ENCODE peak calls at places on chromosome 18, in nine cellular contexts. R is adrenal gland, W is cardiac muscle cell, Y is foreskin keratinocyte, H is sigmoid colon, N is esophagus squamous epithelium, T is H9, K is fibroblast of the aortic adventitia, C is cardiac fibroblast. G is an unnamed sample.

GRCh38 chr18:24369420-24369819 is 28.2 kb downstream of the OSBPL1A start:
- DNase-seq in N (no peak), R (no peak), H (no peak), Y (no peak), C (no peak), T (no peak), W (no peak), K (no peak), G (no peak)

GRCh38 chr18:29164993-29165599 is 988.2 kb upstream of the CDH2 start:
- DNase-seq in C (peak), T (no peak), K (peak), N (no peak), R (no peak), W (peak), Y (peak), H (no peak), G (no peak)

GRCh38 chr18:76006151-76006550 is 488.9 kb downstream of the ZNF516 start:
- DNase-seq in H (no peak), K (no peak), R (no peak), T (no peak), C (no peak), N (no peak), Y (no peak), W (no peak), G (no peak)

GRCh38 chr18:61731693-61732376 is 161.0 kb downstream of the RNF152 start:
- DNase-seq in H (no peak), W (peak), R (no peak), K (peak), N (no peak), Y (no peak), C (peak), T (no peak), G (no peak)

GRCh38 chr18:48486762-48487161 is 52.1 kb upstream of the CTIF start:
- DNase-seq in K (peak), N (no peak), W (peak), Y (no peak), R (no peak), C (peak), T (no peak), H (no peak), G (no peak)

GRCh38 chr18:70245941-70246537 is 40.6 kb upstream of the RTTN start:
- DNase-seq in Y (no peak), C (no peak), N (no peak), W (peak), K (peak), R (no peak), H (no peak), T (no peak), G (no peak)

GRCh38 chr18:26540041-26540628 is 8.2 kb downstream of the KCTD1 start:
- DNase-seq in K (peak), H (no peak), T (no peak), N (no peak), Y (peak), W (peak), R (no peak), C (peak), G (no peak)

GRCh38 chr18:7520200-7520780 is 46.8 kb upstream of the PTPRM start:
- DNase-seq in R (no peak), K (no peak), T (no peak), H (no peak), N (no peak), C (no peak), Y (no peak), W (no peak), G (no peak)

GRCh38 chr18:12422936-12423335 is 15.2 kb downstream of the PRELID3A start:
- DNase-seq in T (peak), Y (no peak), N (no peak), W (no peak), K (no peak), H (no peak), C (no peak), R (no peak), G (no peak)

GRCh38 chr18:23772327-23772920 is 83.2 kb downstream of the LAMA3 start:
- DNase-seq in W (no peak), H (no peak), K (no peak), C (no peak), Y (no peak), N (no peak), T (no peak), R (no peak), G (no peak)

GRCh38 chr18:41593276-41593675 is 361.8 kb upstream of the PIK3C3 start:
- DNase-seq in H (no peak), Y (no peak), R (no peak), T (no peak), W (no peak), N (no peak), K (no peak), C (no peak), G (no peak)

GRCh38 chr18:26335139-26335933 is 109.1 kb downstream of the TAF4B start:
- DNase-seq in C (no peak), T (no peak), R (peak), N (no peak), Y (no peak), H (no peak), K (no peak), W (no peak), G (no peak)

GRCh38 chr18:42114310-42114943 is 159.4 kb downstream of the PIK3C3 start:
- DNase-seq in W (peak), C (peak), Y (peak), N (no peak), T (peak), R (peak), H (peak), K (peak), G (no peak)

GRCh38 chr18:23588836-23589560 is 2.7 kb upstream of the NPC1 start:
- DNase-seq in Y (peak), N (no peak), T (peak), C (peak), W (peak), H (no peak), K (peak), R (no peak), G (no peak)

GRCh38 chr18:3015851-3016250 is 2.9 kb upstream of the LPIN2 start:
- DNase-seq in W (no peak), N (no peak), C (no peak), H (no peak), K (no peak), R (no peak), Y (no peak), T (no peak), G (no peak)

GRCh38 chr18:26655614-26656400 is 107.5 kb upstream of the KCTD1 start:
- DNase-seq in N (no peak), K (peak), W (peak), R (peak), C (peak), H (peak), Y (peak), T (peak), G (no peak)

GRCh38 chr18:10705786-10706185 is 180.0 kb downstream of the NAPG start:
- DNase-seq in W (no peak), Y (no peak), C (no peak), R (no peak), T (no peak), K (no peak), H (no peak), N (no peak), G (no peak)

GRCh38 chr18:21242141-21243040 is at the start of gene GREB1L:
- DNase-seq in W (peak), Y (peak), R (peak), T (peak), C (peak), H (no peak), K (peak), N (no peak), G (no peak)

GRCh38 chr18:67980241-67980640 is 463.7 kb upstream of the DSEL start:
- DNase-seq in H (no peak), R (no peak), C (peak), W (no peak), K (no peak), N (no peak), T (no peak), Y (no peak), G (no peak)

GRCh38 chr18:11259421-11259820 is 110.1 kb upstream of the PIEZO2 start:
- DNase-seq in H (peak), C (no peak), W (peak), K (no peak), Y (no peak), T (no peak), N (peak), R (peak), G (no peak)

GRCh38 chr18:10421859-10422258 is 32.6 kb upstream of the APCDD1 start:
- DNase-seq in C (peak), T (no peak), H (no peak), R (no peak), N (no peak), Y (peak), W (peak), K (peak), G (no peak)

GRCh38 chr18:63963610-63964256 is 6.1 kb upstream of the SERPINB8 start:
- DNase-seq in W (peak), N (no peak), T (peak), Y (peak), K (peak), R (peak), H (no peak), C (peak), G (peak)

GRCh38 chr18:21100141-21100540 is 11.5 kb downstream of the ROCK1 start:
- DNase-seq in T (no peak), K (peak), R (no peak), C (no peak), W (peak), Y (no peak), N (no peak), H (no peak), G (no peak)

GRCh38 chr18:57523171-57523956 is 63.1 kb downstream of the FECH start:
- DNase-seq in H (no peak), N (no peak), T (no peak), K (no peak), C (no peak), W (no peak), R (no peak), Y (no peak), G (peak)

GRCh38 chr18:13302611-13303267 is 84.2 kb downstream of the LDLRAD4 start:
- DNase-seq in H (no peak), R (no peak), Y (no peak), W (no peak), T (no peak), C (no peak), K (no peak), N (no peak), G (no peak)

GRCh38 chr18:74252032-74252380 is 39.8 kb downstream of the CYB5A start:
- DNase-seq in K (no peak), Y (no peak), T (no peak), W (peak), H (no peak), R (no peak), N (no peak), C (peak), G (peak)

GRCh38 chr18:75802681-75803080 is 375.2 kb upstream of the SMIM21 start:
- DNase-seq in K (no peak), H (no peak), W (no peak), N (no peak), R (no peak), T (no peak), C (no peak), Y (no peak), G (no peak)

GRCh38 chr18:8121942-8122480 is 487.2 kb upstream of the RAB12 start:
- DNase-seq in N (no peak), H (no peak), K (peak), T (no peak), W (peak), R (no peak), Y (peak), C (peak), G (no peak)

GRCh38 chr18:64100136-64100922 is 48.6 kb downstream of the LINC00305 start:
- DNase-seq in N (no peak), C (no peak), R (no peak), W (no peak), K (no peak), Y (no peak), T (no peak), H (no peak), G (no peak)

GRCh38 chr18:26473721-26474120 is 74.6 kb downstream of the KCTD1 start:
- DNase-seq in C (no peak), H (no peak), R (no peak), W (peak), N (no peak), T (no peak), K (peak), Y (no peak), G (no peak)

GRCh38 chr18:50075772-50076171 is 119.2 kb downstream of the MYO5B start:
- DNase-seq in C (no peak), T (no peak), R (no peak), W (no peak), N (no peak), Y (no peak), H (no peak), K (no peak), G (no peak)

GRCh38 chr18:28267878-28268625 is 91.1 kb upstream of the CDH2 start:
- DNase-seq in C (peak), Y (peak), K (peak), R (no peak), T (no peak), W (peak), N (no peak), H (no peak), G (no peak)

GRCh38 chr18:48356151-48356745 is 52.9 kb downstream of the ZBTB7C start:
- DNase-seq in K (no peak), R (peak), W (no peak), Y (no peak), H (peak), N (no peak), T (peak), C (no peak), G (no peak)

GRCh38 chr18:63099848-63100625 is 219.5 kb downstream of the BCL2 start:
- DNase-seq in K (no peak), N (no peak), Y (no peak), H (no peak), T (no peak), R (no peak), C (no peak), W (no peak), G (no peak)

GRCh38 chr18:46877329-46877987 is 39.8 kb downstream of the PIAS2 start:
- DNase-seq in T (peak), R (no peak), C (no peak), W (no peak), N (no peak), K (no peak), H (no peak), Y (no peak), G (no peak)

DNA sequence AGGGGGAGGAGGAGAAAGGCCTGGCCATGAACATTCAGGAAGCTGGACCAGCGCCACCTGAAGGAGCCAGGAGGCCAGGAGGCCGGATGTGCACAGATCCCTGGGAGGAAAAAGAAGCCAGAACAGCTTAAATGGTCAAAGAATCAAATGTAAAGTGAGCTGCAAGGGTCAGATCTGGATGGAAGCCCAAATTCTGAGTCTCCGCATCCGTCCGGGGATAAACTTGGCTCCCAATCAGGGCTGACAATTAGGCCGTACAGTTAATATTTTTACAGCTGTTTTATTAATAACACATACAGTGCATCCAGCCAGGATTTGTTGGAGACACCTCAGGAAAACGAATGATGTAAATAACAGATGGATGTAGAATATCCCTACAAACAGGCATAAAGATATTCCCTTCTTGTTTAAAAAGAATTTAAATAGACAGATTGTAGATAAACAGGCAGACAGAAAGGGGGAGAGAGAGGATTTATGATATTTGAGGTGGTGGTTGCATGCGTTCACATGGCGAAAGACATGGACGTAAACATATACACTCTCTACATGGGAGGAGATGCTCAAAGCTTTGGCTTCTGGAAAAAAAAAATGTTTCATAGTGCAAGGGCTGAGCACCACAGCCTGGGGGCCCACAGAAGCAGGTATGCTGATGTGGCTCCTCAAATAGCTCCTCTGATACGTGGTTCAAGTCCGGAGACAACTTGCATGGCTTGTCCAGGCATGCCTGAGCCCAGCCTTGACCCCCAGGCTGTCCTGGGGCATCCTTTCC is 495.3 kb upstream of the TCF4 start:
- DNase-seq in N (no peak), W (peak), T (no peak), C (peak), Y (peak), K (peak), R (peak), H (no peak), G (no peak)
- TF ChIP-seq CTCF in N (no peak), W (peak), T (peak), C (peak), Y (no peak), K (peak), R (no peak), H (no peak), G (no peak)

GRCh38 chr18:34921271-34921670 is 119.9 kb upstream of the MAPRE2 start:
- DNase-seq in K (no peak), T (no peak), H (no peak), R (no peak), N (no peak), W (no peak), C (no peak), Y (no peak), G (no peak)
- TF ChIP-seq CTCF in K (no peak), T (no peak), H (no peak), R (no peak), N (no peak), W (no peak), C (no peak), Y (no peak), G (no peak)

GRCh38 chr18:35086704-35087103 is 45.5 kb downstream of the MAPRE2 start:
- DNase-seq in Y (no peak), K (no peak), T (no peak), C (no peak), W (no peak), R (no peak), H (no peak), N (no peak), G (no peak)

GRCh38 chr18:35087726-35088125 is 46.5 kb downstream of the MAPRE2 start:
- DNase-seq in R (no peak), H (no peak), T (no peak), N (no peak), Y (no peak), W (no peak), K (no peak), C (no peak), G (no peak)

GRCh38 chr18:35084494-35085449 is 43.6 kb downstream of the MAPRE2 start:
- DNase-seq in C (peak), W (no peak), Y (no peak), N (no peak), H (no peak), T (no peak), R (no peak), K (no peak), G (no peak)

GRCh38 chr18:35083174-35083712 is 42.0 kb downstream of the MAPRE2 start:
- DNase-seq in Y (no peak), R (no peak), H (no peak), K (no peak), T (no peak), C (no peak), N (no peak), W (no peak), G (no peak)

DNA sequence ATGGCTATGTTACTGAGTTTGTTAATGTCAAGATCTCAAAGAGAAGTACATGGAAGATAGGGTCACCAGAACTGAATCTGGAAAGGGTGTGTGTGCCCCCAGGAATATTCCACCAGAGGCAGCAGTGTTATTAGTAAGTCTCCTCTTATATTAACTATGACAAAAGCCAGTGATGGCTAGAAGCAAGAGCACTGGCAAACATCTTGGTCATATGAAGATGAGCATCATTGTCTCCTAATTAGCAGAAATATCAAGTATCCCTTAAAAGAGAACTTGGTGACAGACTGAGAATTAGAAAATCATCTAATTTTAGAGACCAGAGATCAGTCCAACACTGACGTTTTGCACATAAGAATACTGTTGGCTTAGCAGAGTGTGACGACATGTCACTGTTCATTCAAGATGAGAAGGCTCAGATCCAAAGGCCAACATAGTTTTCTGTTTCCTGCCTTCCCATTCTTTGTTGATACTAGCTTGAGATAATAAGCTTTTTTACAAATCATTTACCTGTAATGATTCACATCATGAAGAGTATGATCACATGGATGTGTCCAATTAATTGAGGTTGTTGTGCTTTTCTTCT is 44.3 kb downstream of the MAPRE2 start:
- DNase-seq in K (no peak), W (no peak), Y (no peak), H (no peak), N (no peak), T (no peak), C (no peak), R (no peak), G (no peak)
- TF ChIP-seq CTCF in K (no peak), W (no peak), Y (no peak), H (no peak), N (no peak), T (no peak), C (no peak), R (no peak), G (no peak)

GRCh38 chr18:32483002-32483401 is 12.3 kb upstream of the GAREM1 start:
- DNase-seq in H (no peak), T (no peak), W (no peak), K (no peak), Y (no peak), C (no peak), N (no peak), R (no peak), G (no peak)
- TF ChIP-seq CTCF in H (no peak), T (no peak), W (no peak), K (no peak), Y (no peak), C (no peak), N (no peak), R (no peak), G (no peak)

DNA sequence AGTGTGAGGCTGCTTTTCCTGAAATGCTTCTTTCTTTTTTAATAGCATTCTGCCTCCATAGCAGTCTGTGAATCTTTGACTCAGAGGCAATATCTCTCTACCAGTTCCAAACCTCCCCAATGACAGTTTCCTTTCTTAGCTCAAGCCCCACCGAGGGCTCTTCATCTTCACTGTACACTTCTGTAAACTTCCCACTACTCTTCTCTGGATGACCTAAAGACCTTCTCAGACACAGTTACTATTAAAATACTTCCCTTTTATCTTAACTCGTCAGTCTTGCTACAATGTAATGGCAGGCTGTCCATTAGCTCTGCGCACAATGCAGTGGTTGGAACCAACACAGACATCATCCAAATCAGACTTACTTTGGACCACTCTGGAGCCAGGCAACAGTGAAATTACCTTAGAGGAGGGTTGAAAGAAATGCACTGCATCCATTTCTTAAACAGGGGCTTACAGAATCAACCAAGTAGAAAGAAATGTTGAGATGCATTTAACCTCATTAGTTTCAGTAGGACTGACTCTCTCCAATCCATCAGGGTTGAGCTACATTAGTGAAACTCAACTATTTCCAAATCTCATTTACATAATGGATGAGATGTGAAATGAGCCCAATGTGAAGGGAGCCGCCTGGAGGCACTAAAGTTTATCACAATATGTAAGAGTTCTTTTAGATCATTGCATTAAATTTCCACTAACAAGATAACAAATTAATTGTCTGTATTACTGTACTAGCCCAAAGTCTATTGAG is 343.8 kb downstream of the SETBP1 start:
- DNase-seq in H (no peak), R (no peak), W (no peak), Y (no peak), K (no peak), C (no peak), N (no peak), T (no peak), G (no peak)
- TF ChIP-seq CTCF in H (no peak), R (no peak), W (no peak), Y (no peak), K (no peak), C (no peak), N (no peak), T (no peak), G (no peak)

GRCh38 chr18:79451237-79452125 is 55.8 kb downstream of the NFATC1 start:
- DNase-seq in W (no peak), H (no peak), N (no peak), Y (no peak), T (no peak), C (no peak), K (no peak), R (no peak), G (no peak)
- TF ChIP-seq CTCF in W (no peak), H (no peak), N (no peak), Y (no peak), T (peak), C (no peak), K (no peak), R (no peak), G (no peak)

G was measured in CD14-positive monocyte.